ENCODE peak calls at places on chromosomes 12 and 14, in ten cellular contexts. K is lower leg skin, C is non-pigmented ciliary epithelial cell, A is pancreas, U is Caki2, H is hypothalamus, W is IMR-90, I is H54, Q is substantia nigra, L is NCI-H1694 treated with DMSO at 0.1 percent for 48 hours. N is an unnamed sample.

GRCh38 chr12:106149096-106149784 is 10.5 kb upstream of the NUAK1 start:
- DNase-seq in U (no peak), H (no peak), K (no peak), A (no peak), L (no peak), C (no peak), W (peak; percentile 18), I (no peak), Q (no peak), N (no peak)

GRCh38 chr14:72948481-72949138 is 22.3 kb downstream of the DCAF4 start:
- DNase-seq in K (peak; percentile 50), C (no peak), W (peak; percentile 70), I (peak; percentile 45), L (peak; percentile 77), A (peak; percentile 64), U (peak; percentile 28), Q (peak; percentile 34), H (no peak), N (peak; percentile 65)

GRCh38 chr14:90970167-90970600 is 90.3 kb downstream of the RPS6KA5 start:
- DNase-seq in Q (no peak), I (peak; percentile 5), U (peak; percentile 7), H (no peak), K (no peak), A (no peak), L (no peak), C (peak; percentile 9), W (peak; percentile 12), N (no peak)

GRCh38 chr12:48512855-48513254 is 12.6 kb upstream of the OR8S1 start:
- DNase-seq in K (no peak), Q (no peak), L (no peak), U (no peak), W (no peak), A (no peak), H (no peak), C (no peak), I (no peak), N (no peak)

GRCh38 chr14:34124585-34124984 is 173.7 kb upstream of the EGLN3 start:
- DNase-seq in Q (no peak), U (no peak), I (no peak), C (no peak), A (no peak), L (no peak), W (no peak), H (no peak), K (no peak), N (no peak)

GRCh38 chr14:94121485-94121884 is 7.9 kb downstream of the IFI27L2 start:
- DNase-seq in L (no peak), W (no peak), Q (no peak), H (no peak), U (no peak), I (no peak), K (no peak), C (no peak), A (no peak), N (no peak)

GRCh38 chr12:109232731-109233130 is 76.4 kb downstream of the FOXN4 start:
- DNase-seq in A (no peak), K (no peak), W (no peak), U (no peak), L (no peak), H (no peak), C (no peak), I (no peak), Q (no peak), N (peak; percentile 55)

GRCh38 chr12:113222730-113223531 is 1.7 kb downstream of the TPCN1 start:
- DNase-seq in W (peak; percentile 92), Q (peak; percentile 38), L (peak; percentile 11), A (peak; percentile 75), H (no peak), I (peak; percentile 67), U (peak; percentile 88), C (peak; percentile 71), K (peak; percentile 79), N (no peak)

GRCh38 chr12:123058980-123059379 is 78.5 kb downstream of the ARL6IP4 start:
- DNase-seq in Q (no peak), H (no peak), I (no peak), A (no peak), W (peak; percentile 49), U (no peak), L (peak; percentile 42), C (no peak), K (no peak), N (no peak)

GRCh38 chr12:96099431-96099830 is 64.0 kb upstream of the LTA4H start:
- DNase-seq in K (no peak), L (no peak), A (no peak), W (no peak), U (no peak), Q (no peak), H (no peak), C (no peak), I (no peak), N (no peak)

GRCh38 chr14:101858791-101859537 is 97.5 kb downstream of the PPP2R5C start:
- DNase-seq in C (no peak), A (no peak), L (no peak), W (no peak), Q (no peak), K (no peak), H (no peak), I (no peak), U (no peak), N (no peak)

GRCh38 chr14:73167727-73168126 is 31.4 kb downstream of the PSEN1 start:
- DNase-seq in K (no peak), W (no peak), U (no peak), L (no peak), A (no peak), I (no peak), Q (no peak), C (no peak), H (no peak), N (no peak)

GRCh38 chr12:90250766-90251165 is 542.1 kb upstream of the ATP2B1 start:
- DNase-seq in H (no peak), K (peak; percentile 43), I (no peak), U (no peak), L (no peak), W (no peak), C (no peak), A (no peak), Q (no peak), N (no peak)

GRCh38 chr12:111417290-111417689 is 11.6 kb downstream of the SH2B3 start:
- DNase-seq in A (no peak), H (no peak), K (no peak), U (no peak), C (no peak), W (no peak), I (no peak), L (no peak), Q (no peak), N (no peak)

GRCh38 chr12:122064780-122065588 is 13.6 kb upstream of the MLXIP start:
- DNase-seq in I (peak; percentile 72), Q (no peak), H (no peak), W (peak; percentile 86), U (peak; percentile 98), K (no peak), A (peak; percentile 70), C (no peak), L (no peak), N (no peak)

N was measured in amygdala.